ENCODE peak calls at places on chromosomes 16 and 17, in four cellular contexts. One of them, this sample, is unnamed.

GRCh38 chr16:14013571-14014283 is 57.4 kb upstream of the MRTFB start:
- DNase-seq in mesendoderm: peak
- DNase-seq in dorsolateral prefrontal cortex: no peak
- DNase-seq in OCI-LY7: no peak
- DNase-seq in this sample: no peak

GRCh38 chr17:73901661-73902415 is 257.6 kb upstream of the SDK2 start:
- DNase-seq in OCI-LY7: peak
- DNase-seq in dorsolateral prefrontal cortex: no peak
- DNase-seq in mesendoderm: peak
- DNase-seq in this sample: no peak

GRCh38 chr17:81170727-81171494 is 4.9 kb upstream of the AATK start:
- DNase-seq in dorsolateral prefrontal cortex: no peak
- DNase-seq in OCI-LY7: no peak
- DNase-seq in mesendoderm: no peak
- DNase-seq in this sample: no peak

GRCh38 chr16:21952040-21952792 is 945 bp upstream of the UQCRC2 start:
- DNase-seq in dorsolateral prefrontal cortex: peak
- DNase-seq in mesendoderm: peak
- DNase-seq in OCI-LY7: peak
- DNase-seq in this sample: peak

GRCh38 chr16:31713945-31714898 is 159.4 kb upstream of the ZNF267 start:
- DNase-seq in dorsolateral prefrontal cortex: no peak
- DNase-seq in mesendoderm: peak
- DNase-seq in OCI-LY7: no peak
- DNase-seq in this sample: no peak

GRCh38 chr17:51487947-51488346 is 227.6 kb downstream of the UTP18 start:
- DNase-seq in mesendoderm: peak
- DNase-seq in OCI-LY7: peak
- DNase-seq in dorsolateral prefrontal cortex: no peak
- DNase-seq in this sample: no peak

GRCh38 chr17:7549401-7550055 is 670 bp downstream of the TNFSF12 start:
- DNase-seq in mesendoderm: no peak
- DNase-seq in dorsolateral prefrontal cortex: no peak
- DNase-seq in OCI-LY7: no peak
- DNase-seq in this sample: no peak

GRCh38 chr16:73669535-73670274 is 621.8 kb upstream of the ZFHX3 start:
- DNase-seq in OCI-LY7: no peak
- DNase-seq in mesendoderm: no peak
- DNase-seq in dorsolateral prefrontal cortex: no peak
- DNase-seq in this sample: no peak